ENCODE peak calls at places on chromosomes 7 and 10, in ten cellular contexts. H is AML-193; B is retina; Y is retinal pigment epithelial cell; N is nephron progenitor cell; A is Ammon's horn; E is activated CD4-positive, alpha-beta T cell treated with anti-CD3 and anti-CD28 coated beads, Interleukin-2, amount 50 U/mL, for 4 hours; R is HCEC 1CT; X is HFF-Myc; J is glomerular endothelial cell. P is an unnamed sample.
A peak's percentile ranks its signal among the peaks of the same experiment; 100 is the strongest.

GRCh38 chr10:78817804-78818203 is 251.0 kb upstream of the ZMIZ1 start:
- DNase-seq in H (no peak), B (no peak), Y (no peak), N (no peak), A (no peak), E (no peak), R (no peak), X (no peak), J (no peak), P (no peak)

GRCh38 chr7:155262010-155262409 is 35.7 kb upstream of the INSIG1 start:
- DNase-seq in H (no peak), B (peak; percentile 40), Y (no peak), N (no peak), A (no peak), E (no peak), R (no peak), X (no peak), J (no peak), P (no peak)

GRCh38 chr7:22016547-22016946 is 70.8 kb upstream of the CDCA7L start:
- DNase-seq in H (no peak), B (peak; percentile 36), Y (no peak), N (no peak), A (no peak), E (no peak), R (no peak), X (no peak), J (no peak), P (peak; percentile 36)

GRCh38 chr10:99172130-99172738 is 63.4 kb downstream of the HPSE2 start:
- DNase-seq in H (peak; percentile 19), B (peak; percentile 34), Y (no peak), N (peak; percentile 56), A (peak; percentile 57), E (no peak), R (peak; percentile 57), X (peak; percentile 37), J (no peak), P (no peak)

GRCh38 chr10:79073784-79074432 is 5.1 kb downstream of the ZMIZ1 start:
- DNase-seq in H (no peak), B (peak; percentile 54), Y (no peak), N (no peak), A (no peak), E (no peak), R (peak; percentile 41), X (no peak), J (no peak), P (no peak)

GRCh38 chr10:61835069-61835908 is 66.2 kb upstream of the ARID5B start:
- DNase-seq in H (no peak), B (no peak), Y (peak; percentile 75), N (no peak), A (no peak), E (no peak), R (peak; percentile 88), X (peak; percentile 70), J (peak; percentile 75), P (peak; percentile 5)

GRCh38 chr7:132817844-132818427 is 241.7 kb upstream of the PLXNA4 start:
- DNase-seq in H (no peak), B (no peak), Y (peak; percentile 6), N (peak; percentile 18), A (no peak), E (no peak), R (no peak), X (no peak), J (no peak), P (no peak)

GRCh38 chr10:132889556-132889955 is 52.8 kb downstream of the CFAP46 start:
- DNase-seq in H (no peak), B (no peak), Y (no peak), N (no peak), A (no peak), E (no peak), R (no peak), X (no peak), J (no peak), P (no peak)

GRCh38 chr7:157141525-157142060 is 2.9 kb downstream of the UBE3C start:
- DNase-seq in H (no peak), B (no peak), Y (no peak), N (no peak), A (no peak), E (no peak), R (no peak), X (no peak), J (no peak), P (no peak)

GRCh38 chr7:115060095-115060830 is 138.4 kb downstream of the MDFIC start:
- DNase-seq in H (no peak), B (no peak), Y (no peak), N (no peak), A (no peak), E (no peak), R (no peak), X (no peak), J (no peak), P (peak; percentile 6)

GRCh38 chr7:17530741-17531417 is 232.4 kb downstream of the AHR start:
- DNase-seq in H (peak; percentile 43), B (no peak), Y (no peak), N (no peak), A (no peak), E (no peak), R (peak; percentile 47), X (no peak), J (no peak), P (peak; percentile 45)

GRCh38 chr7:100119701-100120517 is 475 bp downstream of the CNPY4 start:
- DNase-seq in H (peak; percentile 17), B (peak; percentile 93), Y (no peak), N (peak; percentile 67), A (peak; percentile 82), E (peak; percentile 62), R (peak; percentile 67), X (no peak), J (no peak), P (peak; percentile 67)

GRCh38 chr10:63219749-63220148 is 86.6 kb downstream of the NRBF2 start:
- DNase-seq in H (no peak), B (no peak), Y (no peak), N (no peak), A (no peak), E (no peak), R (no peak), X (no peak), J (no peak), P (no peak)

GRCh38 chr7:95104739-95105138 is 197.3 kb downstream of the PPP1R9A start:
- DNase-seq in H (no peak), B (no peak), Y (peak; percentile 91), N (no peak), A (no peak), E (no peak), R (peak; percentile 13), X (no peak), J (no peak), P (no peak)

GRCh38 chr7:70693690-70694356 is 438.1 kb upstream of the GALNT17 start:
- DNase-seq in H (peak; percentile 27), B (peak; percentile 87), Y (no peak), N (peak; percentile 86), A (peak; percentile 65), E (peak; percentile 28), R (no peak), X (no peak), J (no peak), P (peak; percentile 72)

GRCh38 chr7:96855691-96856090 is 146.0 kb upstream of the SEM1 start:
- DNase-seq in H (no peak), B (no peak), Y (no peak), N (no peak), A (no peak), E (no peak), R (no peak), X (no peak), J (no peak), P (no peak)

GRCh38 chr7:155729847-155730246 is 82.4 kb downstream of the SHH start:
- DNase-seq in H (no peak), B (no peak), Y (no peak), N (no peak), A (no peak), E (no peak), R (no peak), X (peak; percentile 3), J (no peak), P (no peak)

GRCh38 chr10:120562956-120563355 is 105.9 kb downstream of the PLPP4 start:
- DNase-seq in H (no peak), B (no peak), Y (no peak), N (no peak), A (no peak), E (no peak), R (no peak), X (no peak), J (no peak), P (no peak)

GRCh38 chr10:2986341-2986933 is 80.9 kb upstream of the PFKP start:
- DNase-seq in H (no peak), B (no peak), Y (no peak), N (no peak), A (no peak), E (no peak), R (no peak), X (no peak), J (no peak), P (no peak)

GRCh38 chr10:101774589-101775272 is 1.2 kb downstream of the FGF8 start:
- DNase-seq in H (no peak), B (peak; percentile 49), Y (no peak), N (peak; percentile 55), A (no peak), E (no peak), R (no peak), X (no peak), J (no peak), P (no peak)

GRCh38 chr7:24812313-24812945 is 55.2 kb upstream of the GSDME start:
- DNase-seq in H (no peak), B (peak; percentile 75), Y (no peak), N (peak; percentile 67), A (peak; percentile 49), E (peak; percentile 38), R (peak; percentile 25), X (no peak), J (no peak), P (peak; percentile 46)

GRCh38 chr7:43501881-43502280 is 81.0 kb upstream of the STK17A start:
- DNase-seq in H (no peak), B (no peak), Y (no peak), N (no peak), A (no peak), E (no peak), R (peak; percentile 43), X (no peak), J (no peak), P (no peak)

GRCh38 chr7:18663321-18663720 is 167.8 kb downstream of the HDAC9 start:
- DNase-seq in H (no peak), B (no peak), Y (no peak), N (no peak), A (no peak), E (no peak), R (no peak), X (no peak), J (peak; percentile 12), P (no peak)

GRCh38 chr7:97971120-97971989 is 18.6 kb downstream of the OCM2 start:
- DNase-seq in H (peak; percentile 17), B (peak; percentile 2), Y (no peak), N (no peak), A (no peak), E (peak; percentile 29), R (no peak), X (no peak), J (peak; percentile 2), P (no peak)

GRCh38 chr7:158447206-158448171 is 140.1 kb downstream of the PTPRN2 start:
- DNase-seq in H (no peak), B (peak; percentile 41), Y (no peak), N (no peak), A (no peak), E (no peak), R (no peak), X (no peak), J (no peak), P (no peak)

GRCh38 chr10:89351402-89352038 is 23.7 kb downstream of the IFIT3 start:
- DNase-seq in H (no peak), B (no peak), Y (no peak), N (no peak), A (no peak), E (no peak), R (peak; percentile 26), X (no peak), J (no peak), P (no peak)

GRCh38 chr10:93488956-93489528 is 6.9 kb upstream of the MYOF start:
- DNase-seq in H (no peak), B (no peak), Y (no peak), N (no peak), A (no peak), E (no peak), R (no peak), X (no peak), J (no peak), P (no peak)

GRCh38 chr7:151813445-151813844 is 63.5 kb downstream of the PRKAG2 start:
- DNase-seq in H (no peak), B (no peak), Y (no peak), N (no peak), A (peak; percentile 32), E (no peak), R (no peak), X (no peak), J (no peak), P (no peak)